ENCODE peak calls at places on chromosomes 5 and 9, in four cellular contexts. K is T-cell, O is M059J, V is endothelial cell. A is an unnamed sample.

GRCh38 chr9:77751341-77752091 is 103.4 kb upstream of the GNA14 start:
- DNase-seq in K (no peak), V (peak; percentile 63), O (peak; percentile 73), A (peak; percentile 40)

GRCh38 chr9:136958473-136958872 is 6.4 kb downstream of the LCN12 start:
- DNase-seq in O (no peak), V (no peak), K (no peak), A (no peak)

GRCh38 chr5:132746592-132747063 is 598 bp upstream of the CCNI2 start:
- DNase-seq in K (no peak), V (no peak), O (peak; percentile 28), A (no peak)

GRCh38 chr5:175390352-175391083 is 53.5 kb downstream of the DRD1 start:
- DNase-seq in O (no peak), K (no peak), V (no peak), A (no peak)

GRCh38 chr9:113566712-113567071 is 103.2 kb downstream of the RGS3 start:
- DNase-seq in K (no peak), V (no peak), O (peak; percentile 89), A (no peak)

GRCh38 chr5:115452791-115453190 is 91.8 kb downstream of the FEM1C start:
- DNase-seq in K (no peak), V (no peak), O (peak; percentile 20), A (no peak)

GRCh38 chr5:172284275-172284971 is 859 bp upstream of the UBTD2 start:
- DNase-seq in V (no peak), O (peak; percentile 36), K (no peak), A (no peak)

GRCh38 chr5:93588586-93589347 is 5.7 kb downstream of the NR2F1 start:
- DNase-seq in O (no peak), V (no peak), K (no peak), A (no peak)

GRCh38 chr5:45279109-45279508 is 417.1 kb downstream of the HCN1 start:
- DNase-seq in V (no peak), K (no peak), O (no peak), A (no peak)

GRCh38 chr5:150582281-150582791 is 58.1 kb upstream of the SYNPO start:
- DNase-seq in K (no peak), O (no peak), V (no peak), A (no peak)

GRCh38 chr5:116964438-116964837 is 389.8 kb upstream of the SEMA6A start:
- DNase-seq in K (no peak), O (no peak), V (no peak), A (no peak)

GRCh38 chr9:98603821-98604383 is 104.8 kb downstream of the GABBR2 start:
- DNase-seq in K (no peak), O (no peak), V (no peak), A (no peak)

GRCh38 chr5:53601570-53601969 is 41.1 kb downstream of the NDUFS4 start:
- DNase-seq in K (no peak), V (no peak), O (peak; percentile 13), A (no peak)

GRCh38 chr9:124513374-124513994 is 6.3 kb upstream of the NR5A1 start:
- DNase-seq in O (peak; percentile 73), K (no peak), V (no peak), A (peak; percentile 35)

GRCh38 chr5:38515648-38516047 is 40.8 kb downstream of the LIFR start:
- DNase-seq in O (peak; percentile 47), V (no peak), K (no peak), A (no peak)

GRCh38 chr5:111697881-111698757 is 58.9 kb downstream of the NREP start:
- DNase-seq in V (peak; percentile 44), O (peak; percentile 43), K (no peak), A (no peak)

GRCh38 chr5:87435144-87435694 is 22.5 kb upstream of the CCNH start:
- DNase-seq in O (no peak), K (no peak), V (no peak), A (no peak)

GRCh38 chr5:664343-664993 is 28.7 kb downstream of the TPPP start:
- DNase-seq in O (no peak), K (no peak), V (no peak), A (no peak)